ENCODE peak calls at places on chromosomes 13 and 19, in five cellular contexts. H, Q, D, A and B are unnamed samples.

GRCh38 chr19:28956971-28957370 is 256.0 kb downstream of the UQCRFS1 start:
- DNase-seq in Q (no peak), A (no peak), D (no peak), H (no peak), B (no peak)

GRCh38 chr13:101025519-101025918 is 350.9 kb upstream of the TMTC4 start:
- DNase-seq in D (no peak), A (no peak), H (no peak), Q (no peak), B (no peak)

GRCh38 chr13:20249913-20250312 is 17.8 kb upstream of the GJB6 start:
- DNase-seq in A (no peak), D (no peak), Q (no peak), H (no peak), B (no peak)

GRCh38 chr13:36412736-36413135 is 19.6 kb upstream of the CCNA1 start:
- DNase-seq in A (no peak), H (no peak), Q (no peak), D (peak), B (no peak)

GRCh38 chr13:27419333-27419732 is 5.1 kb upstream of the GTF3A start:
- DNase-seq in H (peak), D (no peak), A (no peak), Q (no peak), B (no peak)

GRCh38 chr19:6712692-6713670 is 7.5 kb downstream of the C3 start:
- DNase-seq in H (no peak), D (no peak), A (no peak), Q (no peak), B (peak)

GRCh38 chr13:73158851-73159250 is 100.0 kb downstream of the KLF5 start:
- DNase-seq in Q (no peak), H (peak), D (peak), A (no peak), B (no peak)

GRCh38 chr13:50365683-50366391 is 350.6 kb downstream of the KCNRG start:
- DNase-seq in H (peak), D (peak), A (no peak), Q (peak), B (no peak)

GRCh38 chr19:15173746-15174404 is 26.9 kb downstream of the NOTCH3 start:
- DNase-seq in H (peak), Q (no peak), A (peak), D (no peak), B (peak)

GRCh38 chr13:42279986-42280385 is 8.0 kb downstream of the AKAP11 start:
- DNase-seq in Q (no peak), A (no peak), D (no peak), H (no peak), B (no peak)

DNA sequence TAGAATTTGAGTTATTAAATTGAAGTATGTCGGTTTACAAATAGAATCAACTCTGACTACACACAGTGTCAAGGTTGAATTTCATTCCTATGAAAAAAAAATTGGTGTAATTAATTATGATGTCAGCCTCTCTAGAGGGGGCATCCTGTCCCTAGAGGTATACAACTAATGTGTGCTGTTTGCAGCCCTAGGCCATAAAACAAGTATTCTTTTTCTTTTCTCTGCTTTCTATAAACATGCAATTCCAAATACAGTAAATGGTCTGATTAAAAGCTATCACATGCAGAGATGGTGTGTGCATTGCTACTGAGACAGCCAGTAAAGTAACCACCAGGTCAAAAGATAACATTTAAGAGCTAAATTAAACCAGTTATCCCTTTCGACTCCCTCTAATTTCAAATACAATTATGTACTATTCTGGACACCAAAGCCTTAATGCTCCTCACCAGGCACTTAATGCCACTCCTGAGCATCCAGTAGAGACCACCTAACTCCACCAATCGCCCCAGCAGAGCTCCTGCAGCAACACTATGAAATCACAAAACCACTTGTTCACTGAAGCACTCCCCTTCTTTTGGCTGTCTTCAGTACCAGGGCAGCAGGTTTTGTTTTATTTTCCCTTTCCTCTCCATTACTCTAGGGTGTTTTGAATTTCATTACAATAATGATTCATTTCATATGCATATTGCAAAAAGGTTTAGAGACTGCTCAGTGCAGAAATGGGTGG is 427.0 kb downstream of the PCDH9 start:
- DNase-seq in D (no peak), A (no peak), H (no peak), Q (no peak), B (no peak)
- H3K4me2 ChIP-seq in D (no peak), A (no peak), H (no peak), Q (peak), B (peak)

GRCh38 chr19:58550362-58551122 is 4.4 kb downstream of the CHMP2A start:
- DNase-seq in A (no peak), D (no peak), H (no peak), Q (no peak), B (peak)

GRCh38 chr19:58547323-58548312 is 3.8 kb downstream of the TRIM28 start:
- DNase-seq in Q (no peak), H (no peak), D (no peak), A (no peak), B (peak)

GRCh38 chr19:58551123-58551497 is 3.8 kb downstream of the CHMP2A start:
- DNase-seq in D (no peak), H (no peak), Q (no peak), A (no peak), B (peak)

GRCh38 chr19:58549664-58550361 is 5.1 kb downstream of the CHMP2A start:
- DNase-seq in H (no peak), A (no peak), D (no peak), Q (no peak), B (peak)

DNA sequence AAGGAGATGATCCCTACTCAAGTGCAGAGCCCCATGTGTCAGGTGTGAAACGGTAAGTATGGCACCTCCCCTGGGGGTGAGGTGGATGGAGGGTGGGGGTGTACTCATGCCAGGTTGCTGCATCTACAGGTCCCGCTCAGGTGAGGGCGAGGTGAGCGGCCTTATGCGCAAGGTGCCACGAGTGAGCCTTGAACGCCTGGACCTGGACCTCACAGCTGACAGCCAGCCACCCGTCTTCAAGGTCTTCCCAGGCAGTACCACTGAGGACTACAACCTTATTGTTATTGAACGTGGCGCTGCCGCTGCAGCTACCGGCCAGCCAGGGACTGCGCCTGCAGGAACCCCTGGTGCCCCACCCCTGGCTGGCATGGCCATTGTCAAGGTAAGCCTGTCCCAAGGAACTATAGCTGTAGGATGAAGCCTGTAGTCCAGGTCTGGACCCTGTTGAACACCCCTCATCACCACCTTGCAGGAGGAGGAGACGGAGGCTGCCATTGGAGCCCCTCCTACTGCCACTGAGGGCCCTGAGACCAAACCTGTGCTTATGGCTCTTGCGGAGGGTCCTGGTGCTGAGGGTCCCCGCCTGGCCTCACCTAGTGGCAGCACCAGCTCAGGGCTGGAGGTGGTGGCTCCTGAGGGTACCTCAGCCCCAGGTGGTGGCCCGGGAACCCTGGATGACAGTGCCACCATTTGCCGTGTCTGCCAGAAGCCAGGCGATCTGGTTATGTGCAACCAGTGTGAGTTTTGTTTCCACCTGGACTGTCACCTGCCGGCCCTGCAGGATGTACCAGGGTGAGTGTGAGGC is 5.2 kb downstream of the TRIM28 start:
- DNase-seq in D (no peak), H (no peak), Q (no peak), A (no peak), B (peak)
- H3K4me2 ChIP-seq in D (no peak), H (no peak), Q (no peak), A (no peak), B (no peak)

GRCh38 chr13:102556806-102557205 is 40.0 kb upstream of the TPP2 start:
- DNase-seq in H (no peak), A (no peak), D (no peak), Q (no peak), B (no peak)
- H3K4me2 ChIP-seq in H (no peak), A (no peak), D (peak), Q (no peak), B (peak)

GRCh38 chr13:46179576-46180368 is 2.2 kb downstream of the LCP1 start:
- DNase-seq in H (no peak), D (no peak), A (no peak), Q (no peak), B (no peak)
- H3K4me2 ChIP-seq in H (no peak), D (no peak), A (no peak), Q (peak), B (no peak)

DNA sequence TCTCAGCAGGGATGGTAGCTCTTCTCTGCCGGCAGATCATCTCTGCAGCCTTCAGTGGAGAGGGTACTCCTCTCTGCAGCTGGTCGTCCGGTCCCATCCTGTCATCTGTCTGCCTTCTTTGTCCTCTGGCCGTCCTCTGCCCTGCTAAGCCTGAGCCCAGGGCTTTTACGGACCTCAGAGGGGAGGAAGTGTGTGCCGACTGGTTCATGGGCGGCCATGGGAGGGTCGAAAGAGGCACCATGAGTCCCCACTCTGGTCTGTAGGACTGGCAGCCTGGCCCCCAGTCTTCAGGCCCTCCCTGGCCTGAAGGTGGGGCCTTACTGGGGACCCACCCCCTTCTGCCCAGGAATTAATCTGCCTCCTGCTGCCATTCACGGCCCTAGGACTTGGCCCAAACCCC is 4.0 kb downstream of the ZNF554 start:
- DNase-seq in H (no peak), Q (no peak), A (no peak), D (no peak), B (no peak)
- H3K4me2 ChIP-seq in H (no peak), Q (no peak), A (no peak), D (no peak), B (no peak)

GRCh38 chr13:75705395-75705794 is 69.3 kb downstream of the LMO7 start:
- DNase-seq in D (peak), H (peak), Q (no peak), A (no peak), B (peak)
- H3K4me2 ChIP-seq in D (peak), H (peak), Q (no peak), A (no peak), B (peak)

DNA sequence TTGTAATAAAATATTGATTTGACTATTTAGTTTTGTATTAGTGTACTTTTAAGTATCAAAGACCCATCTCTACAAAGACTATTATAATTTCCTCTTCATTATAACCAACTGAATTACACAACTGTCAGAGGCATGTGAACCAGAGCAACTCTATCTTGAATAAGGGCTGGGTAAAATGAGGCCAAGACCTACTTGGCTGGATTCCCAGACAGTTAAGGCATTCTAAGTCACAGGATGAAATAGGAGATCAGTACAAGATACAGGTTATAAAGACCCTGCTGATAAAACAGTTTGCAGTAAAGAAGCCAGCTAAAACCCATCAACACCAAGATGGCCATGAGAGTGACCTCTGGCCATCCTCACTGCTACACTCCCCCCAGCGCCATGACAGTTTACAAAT is 36.2 kb upstream of the ATP12A start:
- DNase-seq in H (no peak), Q (no peak), A (no peak), D (peak), B (no peak)
- H3K4me2 ChIP-seq in H (no peak), Q (no peak), A (no peak), D (no peak), B (no peak)